ENCODE peak calls at places on chromosome 21, in six cellular contexts. One of them, this sample, is unnamed.
A peak's percentile ranks its signal among the peaks of the same experiment; 100 is the strongest.

GRCh38 chr21:34803792-34804440 is 135.1 kb downstream of the CLIC6 start:
- DNase-seq in Peyer's patch: no peak
- DNase-seq in A549: no peak
- DNase-seq in sigmoid colon: no peak
- DNase-seq in fibroblast of lung: no peak
- DNase-seq in iPS DF 6.9: no peak
- DNase-seq in this sample: no peak

GRCh38 chr21:42479582-42479981 is 16.4 kb downstream of the RSPH1 start:
- DNase-seq in A549: no peak
- DNase-seq in Peyer's patch: no peak
- DNase-seq in fibroblast of lung: no peak
- DNase-seq in iPS DF 6.9: no peak
- DNase-seq in sigmoid colon: no peak
- DNase-seq in this sample: no peak

GRCh38 chr21:31293986-31294385 is 50.1 kb downstream of the TIAM1 start:
- DNase-seq in iPS DF 6.9: no peak
- DNase-seq in fibroblast of lung: peak; percentile 98
- DNase-seq in A549: peak; percentile 13
- DNase-seq in sigmoid colon: no peak
- DNase-seq in Peyer's patch: no peak
- DNase-seq in this sample: peak; percentile 88

GRCh38 chr21:20647603-20648002 is 350.6 kb upstream of the NCAM2 start:
- DNase-seq in sigmoid colon: no peak
- DNase-seq in Peyer's patch: no peak
- DNase-seq in A549: no peak
- DNase-seq in iPS DF 6.9: no peak
- DNase-seq in fibroblast of lung: peak; percentile 3
- DNase-seq in this sample: no peak

GRCh38 chr21:42414553-42414927 is 10.8 kb downstream of the UBASH3A start:
- DNase-seq in iPS DF 6.9: no peak
- DNase-seq in Peyer's patch: peak; percentile 43
- DNase-seq in sigmoid colon: no peak
- DNase-seq in fibroblast of lung: no peak
- DNase-seq in A549: no peak
- DNase-seq in this sample: no peak

GRCh38 chr21:35511298-35512162 is 462.4 kb upstream of the RUNX1 start:
- DNase-seq in Peyer's patch: no peak
- DNase-seq in fibroblast of lung: peak; percentile 64
- DNase-seq in iPS DF 6.9: no peak
- DNase-seq in A549: no peak
- DNase-seq in sigmoid colon: no peak
- DNase-seq in this sample: no peak

GRCh38 chr21:31930001-31930400 is 57.2 kb downstream of the HUNK start:
- DNase-seq in fibroblast of lung: no peak
- DNase-seq in iPS DF 6.9: no peak
- DNase-seq in sigmoid colon: no peak
- DNase-seq in Peyer's patch: no peak
- DNase-seq in A549: no peak
- DNase-seq in this sample: no peak

GRCh38 chr21:38992737-38993136 is 187.0 kb downstream of the ETS2 start:
- DNase-seq in fibroblast of lung: no peak
- DNase-seq in A549: no peak
- DNase-seq in sigmoid colon: no peak
- DNase-seq in iPS DF 6.9: no peak
- DNase-seq in Peyer's patch: no peak
- DNase-seq in this sample: no peak

GRCh38 chr21:41641510-41641815 is 125.4 kb downstream of the RIPK4 start:
- DNase-seq in A549: no peak
- DNase-seq in iPS DF 6.9: no peak
- DNase-seq in fibroblast of lung: no peak
- DNase-seq in Peyer's patch: no peak
- DNase-seq in sigmoid colon: no peak
- DNase-seq in this sample: no peak

GRCh38 chr21:22200378-22201092 is 1202.3 kb downstream of the NCAM2 start:
- DNase-seq in sigmoid colon: no peak
- DNase-seq in fibroblast of lung: no peak
- DNase-seq in iPS DF 6.9: no peak
- DNase-seq in Peyer's patch: no peak
- DNase-seq in A549: no peak
- DNase-seq in this sample: no peak

GRCh38 chr21:34736116-34736870 is 67.5 kb downstream of the CLIC6 start:
- DNase-seq in fibroblast of lung: peak; percentile 52
- DNase-seq in iPS DF 6.9: no peak
- DNase-seq in A549: no peak
- DNase-seq in Peyer's patch: no peak
- DNase-seq in sigmoid colon: no peak
- DNase-seq in this sample: no peak

GRCh38 chr21:29943885-29944284 is 4.1 kb upstream of the GRIK1 start:
- DNase-seq in iPS DF 6.9: no peak
- DNase-seq in sigmoid colon: no peak
- DNase-seq in Peyer's patch: no peak
- DNase-seq in fibroblast of lung: no peak
- DNase-seq in A549: no peak
- DNase-seq in this sample: no peak

GRCh38 chr21:38775733-38776132 is 30.0 kb upstream of the ETS2 start:
- DNase-seq in fibroblast of lung: no peak
- DNase-seq in Peyer's patch: no peak
- DNase-seq in sigmoid colon: no peak
- DNase-seq in A549: no peak
- DNase-seq in iPS DF 6.9: no peak
- DNase-seq in this sample: no peak

GRCh38 chr21:36642777-36643176 is 56.1 kb upstream of the SIM2 start:
- DNase-seq in iPS DF 6.9: no peak
- DNase-seq in A549: no peak
- DNase-seq in fibroblast of lung: no peak
- DNase-seq in Peyer's patch: no peak
- DNase-seq in sigmoid colon: no peak
- DNase-seq in this sample: no peak

GRCh38 chr21:36640260-36641244 is 58.4 kb upstream of the SIM2 start:
- DNase-seq in Peyer's patch: no peak
- DNase-seq in A549: no peak
- DNase-seq in iPS DF 6.9: no peak
- DNase-seq in sigmoid colon: no peak
- DNase-seq in fibroblast of lung: peak; percentile 11
- DNase-seq in this sample: no peak

GRCh38 chr21:36641346-36641745 is 57.6 kb upstream of the SIM2 start:
- DNase-seq in sigmoid colon: no peak
- DNase-seq in fibroblast of lung: no peak
- DNase-seq in Peyer's patch: no peak
- DNase-seq in A549: no peak
- DNase-seq in iPS DF 6.9: no peak
- DNase-seq in this sample: no peak

GRCh38 chr21:36641886-36642285 is 57.0 kb upstream of the SIM2 start:
- DNase-seq in A549: no peak
- DNase-seq in sigmoid colon: no peak
- DNase-seq in fibroblast of lung: no peak
- DNase-seq in Peyer's patch: no peak
- DNase-seq in iPS DF 6.9: no peak
- DNase-seq in this sample: no peak

DNA sequence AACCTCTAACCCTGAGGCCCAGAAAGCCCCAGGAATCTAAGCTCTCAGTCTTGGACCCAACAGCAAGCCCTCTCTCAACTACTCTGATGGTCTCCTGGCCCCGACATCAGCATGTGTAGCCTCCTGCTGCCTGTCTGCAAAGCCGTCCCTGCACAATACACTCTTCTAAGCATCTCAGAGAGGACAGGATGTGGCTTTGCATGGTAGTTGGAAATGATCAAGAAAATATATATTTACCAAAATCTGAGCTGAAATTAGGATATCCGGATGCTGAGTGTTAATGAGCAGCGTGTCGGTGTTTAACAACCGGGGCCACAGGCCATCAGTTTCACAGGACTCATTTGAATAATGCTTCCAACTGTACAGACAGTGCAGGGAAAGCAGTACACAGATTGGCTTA is 59.1 kb upstream of the SIM2 start:
- DNase-seq in iPS DF 6.9: no peak
- DNase-seq in sigmoid colon: no peak
- DNase-seq in A549: no peak
- DNase-seq in fibroblast of lung: no peak
- DNase-seq in Peyer's patch: no peak
- DNase-seq in this sample: no peak
- H3K4me3 ChIP-seq in iPS DF 6.9: no peak overlapping the region
- H3K4me3 ChIP-seq in sigmoid colon: no peak overlapping the region
- H3K4me3 ChIP-seq in A549: no peak overlapping the region
- H3K4me3 ChIP-seq in fibroblast of lung: no peak overlapping the region
- H3K4me3 ChIP-seq in Peyer's patch: no peak overlapping the region
- H3K4me3 ChIP-seq in this sample: no peak overlapping the region

GRCh38 chr21:8989261-8989882 is 1532.0 kb upstream of the TPTE start:
- DNase-seq in Peyer's patch: no peak
- DNase-seq in iPS DF 6.9: peak; percentile 87
- DNase-seq in A549: peak; percentile 94
- DNase-seq in fibroblast of lung: peak; percentile 58
- DNase-seq in sigmoid colon: no peak
- DNase-seq in this sample: no peak
- H3K4me3 ChIP-seq in Peyer's patch: no peak overlapping the region
- H3K4me3 ChIP-seq in iPS DF 6.9: no peak overlapping the region
- H3K4me3 ChIP-seq in A549: peak overlapping the region; percentile 35
- H3K4me3 ChIP-seq in fibroblast of lung: no peak overlapping the region
- H3K4me3 ChIP-seq in sigmoid colon: no peak overlapping the region
- H3K4me3 ChIP-seq in this sample: no peak overlapping the region

DNA sequence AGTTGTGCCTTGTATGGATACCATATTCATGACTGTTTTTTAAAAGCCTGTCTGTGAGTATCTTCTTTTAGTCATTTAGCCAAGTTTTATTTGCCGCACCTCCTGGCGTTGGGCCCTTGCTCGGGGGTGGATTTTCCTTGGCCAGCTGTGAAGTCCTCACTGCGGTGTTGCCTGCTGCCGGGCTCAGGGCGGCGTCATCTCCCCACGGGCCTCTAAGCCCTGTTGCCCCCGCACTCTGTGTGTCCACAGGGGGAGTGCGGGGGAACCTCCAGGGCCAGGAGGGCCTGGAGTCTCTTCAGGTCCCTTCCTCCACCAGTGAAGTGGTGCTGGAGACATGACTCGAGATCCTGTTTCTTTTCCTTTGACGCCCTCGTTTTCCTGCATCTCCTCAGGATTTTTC is 65.8 kb upstream of the DIP2A start:
- DNase-seq in A549: no peak
- DNase-seq in Peyer's patch: no peak
- DNase-seq in sigmoid colon: peak; percentile 81
- DNase-seq in iPS DF 6.9: no peak
- DNase-seq in fibroblast of lung: peak; percentile 52
- DNase-seq in this sample: peak; percentile 70
- H3K4me3 ChIP-seq in A549: no peak overlapping the region
- H3K4me3 ChIP-seq in Peyer's patch: no peak overlapping the region
- H3K4me3 ChIP-seq in sigmoid colon: no peak overlapping the region
- H3K4me3 ChIP-seq in iPS DF 6.9: no peak overlapping the region
- H3K4me3 ChIP-seq in fibroblast of lung: no peak overlapping the region
- H3K4me3 ChIP-seq in this sample: no peak overlapping the region

GRCh38 chr21:45287438-45288391 is at the start of gene POFUT2:
- DNase-seq in fibroblast of lung: peak; percentile 85
- DNase-seq in A549: peak; percentile 90
- DNase-seq in Peyer's patch: peak; percentile 99
- DNase-seq in sigmoid colon: peak; percentile 99
- DNase-seq in iPS DF 6.9: peak; percentile 82
- DNase-seq in this sample: peak; percentile 70

GRCh38 chr21:45289655-45290515 is 2.2 kb upstream of the POFUT2 start:
- DNase-seq in fibroblast of lung: peak; percentile 20
- DNase-seq in iPS DF 6.9: no peak
- DNase-seq in sigmoid colon: no peak
- DNase-seq in Peyer's patch: no peak
- DNase-seq in A549: peak; percentile 42
- DNase-seq in this sample: no peak

GRCh38 chr21:45288441-45288841 is 746 bp upstream of the POFUT2 start:
- DNase-seq in fibroblast of lung: no peak
- DNase-seq in iPS DF 6.9: no peak
- DNase-seq in A549: no peak
- DNase-seq in Peyer's patch: no peak
- DNase-seq in sigmoid colon: peak; percentile 73
- DNase-seq in this sample: no peak

GRCh38 chr21:45290948-45291612 is 3.4 kb upstream of the POFUT2 start:
- DNase-seq in Peyer's patch: no peak
- DNase-seq in A549: no peak
- DNase-seq in iPS DF 6.9: no peak
- DNase-seq in sigmoid colon: peak; percentile 76
- DNase-seq in fibroblast of lung: peak; percentile 72
- DNase-seq in this sample: no peak

DNA sequence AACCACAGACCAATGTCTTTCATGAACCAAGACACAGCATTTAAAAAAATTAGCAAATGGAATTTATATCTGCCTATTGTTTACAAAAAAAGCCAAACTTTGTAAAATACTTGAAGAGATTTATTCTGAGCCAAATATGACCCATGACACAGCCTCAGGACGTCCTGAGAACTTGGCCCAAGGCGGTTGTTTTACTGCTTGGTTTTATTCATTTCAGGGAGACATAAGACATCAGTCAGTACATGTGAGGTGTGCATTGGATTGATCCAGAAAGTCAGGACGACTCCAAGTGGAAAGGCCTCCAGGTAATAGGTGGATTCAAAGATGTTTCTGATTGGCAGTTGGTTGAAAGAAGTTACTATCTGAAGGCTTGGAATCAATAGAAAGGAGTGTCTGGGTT is 1.4 kb upstream of the POFUT2 start:
- DNase-seq in A549: no peak
- DNase-seq in iPS DF 6.9: no peak
- DNase-seq in Peyer's patch: no peak
- DNase-seq in sigmoid colon: no peak
- DNase-seq in fibroblast of lung: no peak
- DNase-seq in this sample: no peak
- H3K4me3 ChIP-seq in A549: no peak overlapping the region
- H3K4me3 ChIP-seq in iPS DF 6.9: no peak overlapping the region
- H3K4me3 ChIP-seq in Peyer's patch: no peak overlapping the region
- H3K4me3 ChIP-seq in sigmoid colon: no peak overlapping the region
- H3K4me3 ChIP-seq in fibroblast of lung: peak overlapping the region; percentile 38
- H3K4me3 ChIP-seq in this sample: peak overlapping the region; percentile 66

GRCh38 chr21:18636897-18637296 is 233.3 kb upstream of the TMPRSS15 start:
- DNase-seq in sigmoid colon: no peak
- DNase-seq in A549: no peak
- DNase-seq in fibroblast of lung: no peak
- DNase-seq in iPS DF 6.9: no peak
- DNase-seq in Peyer's patch: no peak
- DNase-seq in this sample: no peak
- H3K4me3 ChIP-seq in sigmoid colon: no peak overlapping the region
- H3K4me3 ChIP-seq in A549: no peak overlapping the region
- H3K4me3 ChIP-seq in fibroblast of lung: no peak overlapping the region
- H3K4me3 ChIP-seq in iPS DF 6.9: no peak overlapping the region
- H3K4me3 ChIP-seq in Peyer's patch: no peak overlapping the region
- H3K4me3 ChIP-seq in this sample: no peak overlapping the region